ENCODE peak calls at places on chromosomes 11 and 22, in five cellular contexts. Q is K562, I is H1, P is HepG2, V is GM12878. R is an unnamed sample.

GRCh38 chr22:26692215-26692614 is 34.8 kb downstream of the MIAT start:
- DNase-seq in Q (no peak), I (no peak), P (no peak), V (no peak), R (no peak)

GRCh38 chr11:87851234-87851633 is 324.0 kb downstream of the RAB38 start:
- DNase-seq in Q (no peak), I (no peak), P (no peak), V (no peak), R (no peak)

GRCh38 chr11:17528181-17528691 is 16.0 kb downstream of the USH1C start:
- DNase-seq in Q (peak), I (no peak), P (peak), V (no peak), R (peak)

GRCh38 chr11:22192642-22193347 is at the start of gene ANO5:
- DNase-seq in Q (peak), I (peak), P (no peak), V (no peak), R (peak)

GRCh38 chr11:1126935-1127663 is 30.7 kb upstream of the MUC5AC start:
- DNase-seq in Q (no peak), I (no peak), P (no peak), V (no peak), R (peak)

GRCh38 chr22:29093501-29093921 is 20.7 kb downstream of the KREMEN1 start:
- DNase-seq in Q (no peak), I (no peak), P (no peak), V (no peak), R (no peak)

GRCh38 chr22:37842015-37842793 is 1.9 kb downstream of the ANKRD54 start:
- DNase-seq in Q (no peak), I (no peak), P (peak), V (no peak), R (no peak)

GRCh38 chr11:61671527-61671926 is 8.7 kb upstream of the DAGLA start:
- DNase-seq in Q (peak), I (no peak), P (peak), V (no peak), R (peak)

GRCh38 chr11:12121504-12121903 is 11.1 kb downstream of the MICAL2 start:
- DNase-seq in Q (no peak), I (no peak), P (no peak), V (no peak), R (no peak)

GRCh38 chr11:60455531-60456042 is at the start of gene MS4A1:
- DNase-seq in Q (no peak), I (no peak), P (no peak), V (peak), R (no peak)

GRCh38 chr11:60457576-60457975 is 1.9 kb downstream of the MS4A1 start:
- DNase-seq in Q (no peak), I (no peak), P (no peak), V (peak), R (no peak)

GRCh38 chr11:60454212-60454611 is 1.4 kb upstream of the MS4A1 start:
- DNase-seq in Q (no peak), I (no peak), P (no peak), V (peak), R (no peak)

DNA sequence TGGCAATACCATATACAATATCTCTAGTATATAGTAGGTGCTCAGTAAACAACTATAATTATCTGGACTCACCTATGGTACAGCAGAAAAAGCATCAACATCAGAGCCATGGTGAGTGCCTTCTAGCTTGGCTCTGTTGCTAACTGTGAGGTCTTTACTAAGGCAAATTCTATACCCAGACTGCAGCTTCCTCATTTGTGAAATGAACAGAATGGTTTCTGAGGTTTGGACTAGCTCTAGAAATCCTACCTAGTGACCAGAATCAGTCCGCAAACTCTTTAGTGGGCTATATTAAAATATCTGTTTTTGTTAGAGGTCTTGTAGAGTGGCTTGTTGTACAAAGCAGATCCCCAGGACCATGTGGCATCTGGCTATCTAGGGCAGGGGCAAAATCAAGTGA is 3.7 kb downstream of the MS4A1 start:
- DNase-seq in Q (no peak), I (no peak), P (no peak), V (no peak), R (no peak)
- TF ChIP-seq ATF2 in Q (no peak), I (no peak), P (no peak), V (no peak), R (no peak)

GRCh38 chr11:67422894-67423293 is 5.4 kb upstream of the RPS6KB2 start:
- DNase-seq in Q (no peak), I (no peak), P (no peak), V (no peak), R (no peak)
- TF ChIP-seq ATF2 in Q (no peak), I (no peak), P (no peak), V (no peak), R (no peak)

GRCh38 chr22:31093956-31094622 is 13.0 kb downstream of the SMTN start:
- DNase-seq in Q (no peak), I (no peak), P (no peak), V (no peak), R (no peak)

GRCh38 chr22:31097941-31098632 is 9.3 kb downstream of the SELENOM start:
- DNase-seq in Q (no peak), I (no peak), P (no peak), V (no peak), R (no peak)

GRCh38 chr22:31096637-31097274 is 10.6 kb downstream of the SELENOM start:
- DNase-seq in Q (no peak), I (no peak), P (no peak), V (no peak), R (peak)

GRCh38 chr22:31094741-31095140 is 12.6 kb downstream of the SELENOM start:
- DNase-seq in Q (no peak), I (no peak), P (no peak), V (no peak), R (no peak)

GRCh38 chr22:31095637-31096249 is 11.6 kb downstream of the SELENOM start:
- DNase-seq in Q (no peak), I (no peak), P (no peak), V (no peak), R (no peak)
- TF ChIP-seq ATF2 in Q (no peak), I (no peak), P (no peak), V (no peak), R (no peak)

DNA sequence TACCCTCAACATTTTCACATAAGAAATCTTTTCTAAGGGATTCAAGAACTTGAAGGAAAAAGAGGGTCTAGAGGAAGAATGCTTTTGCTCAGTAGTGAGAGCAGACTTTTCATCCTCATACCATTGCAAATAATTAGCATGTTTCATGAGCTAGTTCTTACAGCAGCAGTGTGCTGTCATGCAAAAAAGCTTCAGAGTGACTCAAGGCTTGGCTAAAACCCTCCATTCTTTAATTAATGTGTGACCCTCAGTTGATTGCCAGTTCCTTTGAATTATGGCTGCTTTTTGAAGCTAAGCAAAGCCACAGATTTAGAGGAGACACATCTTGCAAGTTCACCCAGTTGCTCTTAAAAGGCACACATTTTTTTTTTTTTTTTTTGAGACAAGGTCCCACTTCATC is 36.6 kb upstream of the PCF11 start:
- DNase-seq in Q (no peak), I (no peak), P (no peak), V (no peak), R (no peak)
- TF ChIP-seq ATF2 in Q (no peak), I (no peak), P (no peak), V (no peak), R (no peak)

DNA sequence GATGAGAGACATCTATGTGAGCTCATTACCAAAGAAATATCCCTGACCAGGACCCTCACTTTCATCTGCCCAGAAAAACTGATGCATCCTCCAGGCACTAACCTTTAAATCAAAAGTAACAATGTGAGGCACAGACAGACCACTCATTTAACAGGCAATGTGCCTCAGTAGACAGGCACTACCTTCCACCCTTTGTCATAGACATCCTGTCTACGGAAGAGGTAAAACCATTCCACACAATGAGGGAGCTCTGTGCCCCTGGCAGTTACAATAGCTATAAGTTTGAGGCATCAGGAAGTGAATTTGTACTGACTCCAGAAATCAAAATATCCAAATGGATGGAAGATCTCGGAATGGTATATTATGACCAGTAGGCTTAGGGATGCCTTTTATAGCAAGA is 6.7 kb upstream of the CAVIN3 start:
- DNase-seq in Q (no peak), I (no peak), P (no peak), V (no peak), R (no peak)
- TF ChIP-seq ATF2 in Q (no peak), I (no peak), P (no peak), V (no peak), R (no peak)

DNA sequence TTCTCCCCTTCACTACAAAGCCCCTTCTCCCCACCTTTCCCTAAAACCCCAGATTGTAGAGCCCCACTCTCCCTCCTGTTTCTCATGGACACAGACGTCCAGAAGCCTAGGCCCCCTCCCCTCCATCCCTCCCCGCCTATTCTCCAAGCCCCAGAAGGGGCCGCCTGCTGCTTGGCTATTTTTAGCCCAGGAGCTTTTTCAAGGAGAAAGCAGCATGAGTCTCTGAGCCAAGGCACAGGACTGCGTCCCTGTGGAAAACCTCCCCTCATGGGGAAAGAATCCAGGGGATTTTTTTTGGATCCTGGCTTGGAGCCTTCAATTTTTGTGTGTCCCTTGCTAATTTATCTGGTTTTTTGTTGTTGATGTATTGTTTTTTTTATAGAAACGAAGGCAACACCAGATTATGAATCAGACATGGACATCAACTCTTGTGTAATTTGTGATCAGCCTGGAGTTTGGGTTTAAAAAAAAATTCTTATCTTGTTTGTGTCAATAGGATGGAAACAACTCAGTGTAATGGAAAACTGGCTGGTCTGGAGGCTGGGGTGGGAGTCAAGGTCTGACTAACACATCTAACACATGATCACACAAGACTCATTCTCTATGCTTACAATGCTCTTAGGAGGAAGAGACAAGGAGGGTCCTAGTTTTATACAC is 17.4 kb upstream of the ACCSL start:
- DNase-seq in Q (no peak), I (no peak), P (no peak), V (no peak), R (peak)
- TF ChIP-seq ATF2 in Q (no peak), I (no peak), P (no peak), V (no peak), R (no peak)

GRCh38 chr11:117934526-117935307 is 5.5 kb upstream of the TMPRSS13 start:
- DNase-seq in Q (no peak), I (no peak), P (no peak), V (no peak), R (no peak)
- TF ChIP-seq ATF2 in Q (no peak), I (no peak), P (no peak), V (no peak), R (no peak)

DNA sequence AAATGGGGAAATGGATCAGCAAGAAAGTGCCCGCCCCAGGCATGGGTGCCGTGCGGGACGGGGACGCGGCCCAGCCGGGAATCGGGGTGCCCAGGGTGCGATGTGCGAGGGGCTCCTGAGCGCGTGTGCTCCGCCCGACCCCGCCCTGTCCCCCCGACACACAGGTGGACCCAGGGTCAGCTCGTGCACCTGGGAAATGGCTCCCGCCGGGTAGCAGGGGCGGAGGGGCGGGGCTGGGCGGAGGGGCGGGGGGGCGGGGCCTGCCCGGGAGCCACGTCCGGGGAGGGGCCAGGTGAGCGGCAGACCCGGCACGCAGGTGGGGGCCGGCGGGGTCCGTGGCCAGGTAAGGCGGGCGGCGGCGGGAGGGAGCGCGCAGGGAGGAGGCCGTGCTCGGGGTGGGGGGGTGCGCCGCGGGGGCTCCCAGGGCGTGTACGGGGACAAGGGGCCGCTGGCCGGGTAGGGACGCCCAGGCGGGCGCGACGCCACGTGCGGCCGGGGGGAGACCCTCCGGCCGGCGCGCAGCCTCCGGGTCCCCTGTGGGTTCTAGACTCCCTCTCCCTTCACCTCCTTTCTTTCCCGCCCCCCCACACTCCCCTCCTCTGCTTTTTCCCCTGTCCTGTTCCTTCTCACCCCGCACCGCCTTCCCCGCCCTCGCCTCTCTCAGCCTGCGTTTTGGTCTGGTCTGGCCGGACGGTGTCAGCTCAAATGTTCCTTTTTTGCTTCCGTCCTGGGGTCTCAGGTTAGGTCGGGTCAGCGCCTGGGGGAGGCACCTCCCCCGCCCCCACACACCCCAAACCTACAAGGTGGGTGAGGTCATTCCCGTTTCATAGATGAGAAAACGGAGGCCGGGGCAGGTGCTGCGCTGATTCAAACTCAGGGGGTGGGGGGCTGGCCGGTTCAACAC is at the start of gene ARHGAP8:
- DNase-seq in Q (peak), I (no peak), P (no peak), V (no peak), R (peak)
- TF ChIP-seq ATF2 in Q (no peak), I (no peak), P (no peak), V (no peak), R (no peak)

R was measured in WTC11.